ENCODE peak calls at places on chromosomes 12 and 14, in six cellular contexts. D is memory B cell; C is SK-N-SH; P is central memory CD4-positive, alpha-beta T cell; V is mucosa of descending colon; Z is astrocyte of the hippocampus. Q is an unnamed sample.

GRCh38 chr12:122021193-122021821 is 377 bp upstream of the BCL7A start:
- DNase-seq in V (peak), Z (peak), P (no peak), C (no peak), D (no peak), Q (no peak)

GRCh38 chr12:93163260-93164036 is 214.3 kb upstream of the NUDT4 start:
- DNase-seq in Z (no peak), C (no peak), P (no peak), V (no peak), D (no peak), Q (no peak)

GRCh38 chr12:95998611-95999300 is 2.6 kb upstream of the HAL start:
- DNase-seq in P (peak), Z (peak), D (no peak), V (no peak), C (peak), Q (peak)

GRCh38 chr12:16037533-16037932 is 126.4 kb downstream of the DERA start:
- DNase-seq in V (no peak), C (no peak), Z (no peak), D (no peak), P (no peak), Q (no peak)

GRCh38 chr12:24373004-24373403 is 423.5 kb upstream of the SOX5 start:
- DNase-seq in V (no peak), C (no peak), P (no peak), D (no peak), Z (no peak), Q (no peak)

GRCh38 chr14:90671382-90671781 is 144.8 kb downstream of the TTC7B start:
- DNase-seq in V (no peak), P (no peak), D (no peak), Z (no peak), C (no peak), Q (no peak)

GRCh38 chr14:49966971-49967630 is 74.2 kb downstream of the ARF6 start:
- DNase-seq in P (no peak), C (no peak), V (no peak), Z (no peak), D (no peak), Q (no peak)

GRCh38 chr12:32400114-32400672 is 835 bp downstream of the FGD4 start:
- DNase-seq in C (peak), Z (peak), V (peak), P (no peak), D (no peak), Q (no peak)

GRCh38 chr14:44982594-44982993 is 20.6 kb downstream of the TOGARAM1 start:
- DNase-seq in D (no peak), Z (no peak), V (no peak), P (no peak), C (no peak), Q (no peak)

GRCh38 chr12:54036620-54037359 is 3.9 kb downstream of the HOXC5 start:
- DNase-seq in D (no peak), C (no peak), Z (no peak), V (no peak), P (no peak), Q (no peak)

GRCh38 chr14:106610691-106611090 is 1084.3 kb downstream of the TMEM121 start:
- DNase-seq in Z (no peak), D (no peak), P (no peak), C (no peak), V (no peak), Q (no peak)

GRCh38 chr12:95736631-95737030 is 53.9 kb downstream of the NTN4 start:
- DNase-seq in C (no peak), Z (peak), P (no peak), V (no peak), D (no peak), Q (no peak)

GRCh38 chr14:50812856-50813543 is 18.0 kb downstream of the NIN start:
- DNase-seq in D (no peak), Z (no peak), V (no peak), P (no peak), C (no peak), Q (no peak)

GRCh38 chr12:46210835-46211439 is 57.9 kb downstream of the SLC38A1 start:
- DNase-seq in P (no peak), D (no peak), C (no peak), Z (no peak), V (no peak), Q (no peak)

GRCh38 chr14:31029016-31029970 is 3.1 kb upstream of the STRN3 start:
- DNase-seq in Z (no peak), V (no peak), C (no peak), P (no peak), D (no peak), Q (no peak)

GRCh38 chr14:30971586-30971985 is 53.9 kb upstream of the AP4S1 start:
- DNase-seq in C (no peak), V (no peak), P (no peak), Z (no peak), D (no peak), Q (no peak)

GRCh38 chr14:37185670-37186069 is 12.1 kb upstream of the MIPOL1 start:
- DNase-seq in Z (no peak), C (no peak), V (no peak), P (no peak), D (no peak), Q (no peak)

GRCh38 chr12:120658286-120659150 is 18.1 kb downstream of the CABP1 start:
- DNase-seq in Z (no peak), D (no peak), P (no peak), V (no peak), C (no peak), Q (no peak)

GRCh38 chr12:29725587-29726320 is 58.0 kb downstream of the TMTC1 start:
- DNase-seq in D (no peak), P (no peak), V (no peak), C (peak), Z (peak), Q (no peak)

GRCh38 chr12:56581418-56582145 is 48.5 kb downstream of the BAZ2A start:
- DNase-seq in C (no peak), D (no peak), Z (peak), P (peak), V (no peak), Q (no peak)

GRCh38 chr12:131912526-131913274 is 16.4 kb upstream of the PUS1 start:
- DNase-seq in D (no peak), Z (peak), C (peak), P (no peak), V (no peak), Q (no peak)